ENCODE peak calls at places on chromosomes 3 and 15, in six cellular contexts. G is neuronal stem cell, S is mesendoderm, C is IMR-90, K is H9, E is trophoblast cell. T is an unnamed sample.

GRCh38 chr3:65168547-65168946 is 480.7 kb upstream of the ADAMTS9 start:
- DNase-seq in S (no peak), K (no peak), C (no peak), G (no peak), E (no peak), T (no peak)

GRCh38 chr15:90463381-90463780 is 66.3 kb upstream of the CRTC3 start:
- DNase-seq in K (no peak), E (no peak), G (no peak), C (peak), S (no peak), T (peak)

GRCh38 chr15:57015360-57015759 is 96.9 kb downstream of the TCF12 start:
- DNase-seq in C (no peak), G (no peak), S (no peak), E (no peak), K (no peak), T (no peak)

GRCh38 chr15:62035256-62035908 is 24.9 kb downstream of the VPS13C start:
- DNase-seq in C (peak), G (no peak), K (no peak), E (no peak), S (no peak), T (peak)

GRCh38 chr15:76259392-76259791 is 51.9 kb downstream of the ETFA start:
- DNase-seq in S (no peak), C (no peak), G (no peak), E (no peak), K (no peak), T (no peak)

GRCh38 chr15:69092159-69092558 is 68.3 kb upstream of the GLCE start:
- DNase-seq in K (no peak), G (no peak), E (no peak), S (no peak), C (peak), T (peak)

GRCh38 chr3:164235239-164235728 is 843.0 kb downstream of the SI start:
- DNase-seq in G (no peak), K (no peak), E (no peak), S (no peak), C (no peak), T (no peak)

GRCh38 chr15:23801881-23802280 is 114.8 kb upstream of the NDN start:
- DNase-seq in C (no peak), S (no peak), K (no peak), G (no peak), E (no peak), T (no peak)

GRCh38 chr3:62378329-62378789 is 5.0 kb upstream of the FEZF2 start:
- DNase-seq in S (peak), G (no peak), K (peak), E (no peak), C (no peak), T (no peak)

GRCh38 chr3:28867836-28868235 is 413.0 kb upstream of the RBMS3 start:
- DNase-seq in G (no peak), K (no peak), C (no peak), S (no peak), E (no peak), T (no peak)

GRCh38 chr15:39621210-39621609 is 40.3 kb downstream of the THBS1 start:
- DNase-seq in C (no peak), G (no peak), S (no peak), K (no peak), E (no peak), T (no peak)

GRCh38 chr15:39623550-39623931 is 42.7 kb downstream of the THBS1 start:
- DNase-seq in S (no peak), E (no peak), G (no peak), K (no peak), C (no peak), T (no peak)

GRCh38 chr15:39624806-39625205 is 43.9 kb downstream of the THBS1 start:
- DNase-seq in C (peak), K (no peak), G (no peak), S (no peak), E (no peak), T (peak)

GRCh38 chr15:39621961-39622360 is 41.1 kb downstream of the THBS1 start:
- DNase-seq in K (no peak), E (no peak), G (no peak), S (no peak), C (no peak), T (no peak)

GRCh38 chr15:39622660-39623549 is 42.0 kb downstream of the THBS1 start:
- DNase-seq in G (no peak), S (no peak), C (no peak), K (no peak), E (no peak), T (peak)
- H2BK5ac ChIP-seq in G (no peak), S (no peak), C (no peak), K (no peak), E (no peak), T (no peak)

GRCh38 chr3:48636149-48636548 is 888 bp upstream of the SLC26A6 start:
- DNase-seq in G (no peak), C (no peak), K (no peak), E (no peak), S (peak), T (peak)
- H2BK5ac ChIP-seq in G (no peak), C (peak), K (no peak), E (no peak), S (peak), T (no peak)

GRCh38 chr3:125037498-125038150 is 18.2 kb downstream of the HEG1 start:
- DNase-seq in G (no peak), S (no peak), K (no peak), C (no peak), E (no peak), T (peak)
- H2BK5ac ChIP-seq in G (no peak), S (no peak), K (no peak), C (no peak), E (no peak), T (no peak)

DNA sequence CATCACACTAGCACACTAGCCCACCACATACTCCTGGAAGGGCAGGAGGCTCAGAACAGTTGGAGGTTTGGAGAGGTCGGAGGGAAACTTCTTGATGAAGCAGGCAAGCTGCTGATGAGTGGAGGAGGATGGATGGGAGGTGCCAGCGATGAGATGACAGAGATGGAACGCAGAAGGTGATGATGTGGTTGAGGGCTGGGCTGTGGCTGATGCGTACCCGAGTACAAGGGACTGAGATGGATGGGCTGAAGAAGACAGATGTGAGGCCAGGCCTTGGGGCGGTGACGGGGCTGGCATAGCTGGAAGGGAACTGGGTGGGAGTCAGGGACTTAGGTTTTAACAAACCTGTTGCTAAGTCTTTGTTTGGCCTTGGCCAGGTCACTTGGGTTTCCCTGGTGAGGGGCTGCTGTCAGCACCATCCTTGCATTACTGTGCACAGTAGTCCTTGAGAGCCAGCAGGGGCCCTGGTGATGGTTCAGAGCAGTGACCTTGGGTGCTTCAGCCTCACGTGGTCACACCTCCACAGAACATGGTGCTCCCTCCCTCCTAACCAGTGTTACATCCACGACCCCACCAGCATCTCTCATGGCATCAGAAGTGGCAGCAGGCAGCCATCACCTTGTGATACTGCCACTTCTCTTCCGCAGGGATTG is 164.5 kb downstream of the SLCO3A1 start:
- DNase-seq in C (no peak), S (no peak), K (no peak), G (no peak), E (no peak), T (no peak)
- H2BK5ac ChIP-seq in C (no peak), S (no peak), K (no peak), G (no peak), E (no peak), T (no peak)

DNA sequence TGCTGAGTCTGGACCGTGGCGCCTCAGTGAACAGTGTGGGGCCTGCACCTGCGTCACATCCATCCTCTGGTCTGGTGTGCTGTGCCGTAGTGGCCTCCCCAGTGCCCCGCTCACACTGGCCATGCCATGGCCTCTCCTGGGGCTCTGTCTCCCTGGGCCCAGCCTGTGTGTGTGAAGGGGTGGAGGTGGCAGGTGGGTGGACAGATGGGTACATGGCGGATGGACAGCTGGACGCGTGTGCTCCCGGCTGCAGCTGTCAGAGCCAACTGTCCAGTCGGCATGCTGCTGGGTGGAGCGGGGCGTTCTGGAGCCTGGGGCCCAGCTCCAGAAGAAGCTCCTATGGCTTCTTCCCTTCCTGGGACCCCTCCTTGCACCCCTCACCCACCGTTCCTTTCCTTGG is 17.9 kb downstream of the PLXNA1 start:
- DNase-seq in G (no peak), S (no peak), E (no peak), K (no peak), C (no peak), T (no peak)
- H2BK5ac ChIP-seq in G (no peak), S (no peak), E (no peak), K (no peak), C (peak), T (no peak)

GRCh38 chr3:43736558-43736995 is 45.8 kb downstream of the ABHD5 start:
- DNase-seq in E (no peak), C (peak), S (no peak), G (no peak), K (no peak), T (peak)

GRCh38 chr3:43729707-43730399 is 39.1 kb downstream of the ABHD5 start:
- DNase-seq in G (no peak), K (no peak), S (no peak), C (no peak), E (no peak), T (no peak)

GRCh38 chr3:43733459-43734384 is 43.0 kb downstream of the ABHD5 start:
- DNase-seq in C (peak), K (peak), E (no peak), G (no peak), S (peak), T (peak)

GRCh38 chr3:43735618-43736017 is 44.9 kb downstream of the ABHD5 start:
- DNase-seq in E (no peak), G (no peak), C (no peak), K (no peak), S (no peak), T (no peak)

DNA sequence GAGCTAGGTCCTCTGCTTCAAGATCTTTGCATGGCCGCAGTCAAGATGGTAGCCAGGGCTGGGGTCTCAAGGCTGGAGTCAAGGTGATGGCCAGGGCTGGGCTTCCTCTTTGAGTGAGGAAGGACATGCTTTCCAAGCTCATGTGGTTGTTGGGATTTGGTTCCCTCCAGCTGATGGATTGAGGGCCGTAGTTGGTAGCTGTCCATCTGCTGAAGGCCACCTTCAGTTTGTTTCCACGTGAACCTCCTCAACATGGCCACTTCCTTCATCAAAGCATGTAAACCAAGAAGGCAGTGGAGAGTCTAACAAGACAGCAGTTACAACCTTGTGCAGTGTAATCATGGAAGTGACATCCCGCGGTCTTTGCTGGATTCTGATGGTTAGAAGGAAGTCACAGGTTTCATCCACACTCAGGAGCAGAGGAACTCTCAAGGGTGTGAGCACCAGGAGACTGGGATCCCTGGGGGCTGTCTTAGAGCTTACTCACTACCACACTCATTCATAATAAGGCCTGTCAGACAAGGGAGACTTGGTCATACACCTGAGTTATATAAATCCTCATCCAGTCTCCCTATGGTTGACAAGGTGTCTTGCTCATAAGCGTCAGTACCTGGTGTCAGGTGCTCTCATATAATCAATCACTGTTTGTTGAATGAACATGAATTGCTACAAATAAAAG is 42.1 kb downstream of the ABHD5 start:
- DNase-seq in C (no peak), E (no peak), S (no peak), K (no peak), G (no peak), T (no peak)
- H2BK5ac ChIP-seq in C (peak), E (no peak), S (no peak), K (no peak), G (no peak), T (no peak)

T was measured in mesenchymal stem cell.